ENCODE peak calls at places on chromosome 21, in seven cellular contexts. I is activated T-helper 1 cell treated with anti-CD3 and anti-CD28 coated beads, Interleukin-2, amount 50 U/mL, for 16 hours; R is A172; K is B cell; F is psoas muscle; G is effector CD4-positive, alpha-beta T cell; P is astrocyte of the hippocampus. B is an unnamed sample.
A peak's percentile ranks its signal among the peaks of the same experiment; 100 is the strongest.

GRCh38 chr21:22260274-22260673 is 1262.1 kb downstream of the NCAM2 start:
- DNase-seq in R (no peak), I (no peak), P (no peak), G (no peak), F (no peak), K (no peak), B (no peak)

GRCh38 chr21:43936186-43936967 is 71.4 kb downstream of the AGPAT3 start:
- DNase-seq in P (peak; percentile 52), K (no peak), I (no peak), R (no peak), F (peak; percentile 66), G (no peak), B (no peak)

GRCh38 chr21:45918835-45919467 is 62.6 kb upstream of the COL6A1 start:
- DNase-seq in R (no peak), G (no peak), K (no peak), F (no peak), P (no peak), I (no peak), B (no peak)

GRCh38 chr21:45582128-45582527 is 39.9 kb upstream of the SLC19A1 start:
- DNase-seq in P (no peak), G (no peak), K (no peak), I (no peak), F (no peak), R (no peak), B (no peak)

GRCh38 chr21:31088196-31088751 is 50.0 kb upstream of the KRTAP19-8 start:
- DNase-seq in I (no peak), P (peak; percentile 6), F (no peak), R (no peak), G (no peak), K (no peak), B (no peak)

GRCh38 chr21:45317401-45318145 is 29.9 kb upstream of the POFUT2 start:
- DNase-seq in K (no peak), I (no peak), G (no peak), R (peak; percentile 95), P (peak; percentile 76), F (no peak), B (no peak)

GRCh38 chr21:35234725-35235124 is 185.6 kb upstream of the RUNX1 start:
- DNase-seq in I (no peak), G (no peak), K (no peak), R (peak; percentile 48), F (no peak), P (peak; percentile 74), B (no peak)

GRCh38 chr21:44450402-44450801 is 4.9 kb upstream of the LRRC3 start:
- DNase-seq in K (no peak), G (no peak), I (no peak), P (no peak), R (no peak), F (no peak), B (no peak)

GRCh38 chr21:43208561-43209332 is 39.9 kb downstream of the CRYAA start:
- DNase-seq in R (no peak), F (peak; percentile 35), I (no peak), G (no peak), P (no peak), K (no peak), B (no peak)

GRCh38 chr21:37627074-37627473 is 260.5 kb downstream of the DYRK1A start:
- DNase-seq in R (no peak), G (no peak), I (no peak), F (no peak), K (no peak), P (no peak), B (no peak)

GRCh38 chr21:45265721-45266517 is 21.8 kb downstream of the POFUT2 start:
- DNase-seq in G (no peak), I (no peak), F (peak; percentile 48), R (no peak), K (peak; percentile 10), P (no peak), B (no peak)

GRCh38 chr21:39055167-39055767 is 128.0 kb downstream of the PSMG1 start:
- DNase-seq in G (no peak), P (no peak), K (no peak), R (no peak), I (no peak), F (no peak), B (no peak)

GRCh38 chr21:25094695-25095094 is 512.6 kb downstream of the MRPL39 start:
- DNase-seq in G (no peak), I (no peak), R (no peak), F (no peak), K (no peak), P (no peak), B (no peak)

GRCh38 chr21:37574751-37575150 is 208.2 kb downstream of the DYRK1A start:
- DNase-seq in R (no peak), K (no peak), F (no peak), P (no peak), G (no peak), I (no peak), B (no peak)

GRCh38 chr21:45324430-45325205 is 36.9 kb upstream of the POFUT2 start:
- DNase-seq in K (no peak), R (peak; percentile 92), G (no peak), P (peak; percentile 22), I (no peak), F (peak; percentile 48), B (no peak)

GRCh38 chr21:16908087-16908486 is 604.8 kb upstream of the CXADR start:
- DNase-seq in I (no peak), G (no peak), K (no peak), F (no peak), R (no peak), P (peak; percentile 76), B (no peak)

GRCh38 chr21:16117851-16118592 is 388.2 kb downstream of the USP25 start:
- DNase-seq in K (no peak), F (no peak), G (no peak), P (peak; percentile 69), I (no peak), R (peak; percentile 64), B (no peak)

GRCh38 chr21:39951183-39952101 is 84.2 kb downstream of the PCP4 start:
- DNase-seq in I (no peak), P (no peak), K (no peak), R (no peak), F (no peak), G (no peak), B (no peak)

GRCh38 chr21:39095681-39096080 is 87.6 kb downstream of the PSMG1 start:
- DNase-seq in F (no peak), I (no peak), R (no peak), G (no peak), P (no peak), K (no peak), B (no peak)

GRCh38 chr21:43721225-43721605 is 2.3 kb downstream of the PDXK start:
- DNase-seq in R (no peak), K (no peak), P (no peak), I (no peak), F (no peak), G (no peak), B (no peak)

GRCh38 chr21:31700040-31700439 is 31.9 kb downstream of the SCAF4 start:
- DNase-seq in G (no peak), R (no peak), P (no peak), I (no peak), F (no peak), K (no peak), B (no peak)

B was measured in T-cell.